ENCODE peak calls at places on chromosome 10, in four cellular contexts. M, Q, H and J are unnamed samples.

GRCh38 chr10:62352356-62352963 is 21.7 kb upstream of the ZNF365 start:
- DNase-seq in M (no peak), Q (peak), H (peak), J (peak)

GRCh38 chr10:124270940-124271339 is 147.8 kb downstream of the OAT start:
- DNase-seq in M (no peak), Q (no peak), H (no peak), J (no peak)

GRCh38 chr10:80509403-80510161 is 28.1 kb upstream of the SH2D4B start:
- DNase-seq in M (no peak), Q (peak), H (peak), J (no peak)

GRCh38 chr10:89419548-89419947 is 5.2 kb downstream of the IFIT5 start:
- DNase-seq in M (no peak), Q (no peak), H (peak), J (no peak)

GRCh38 chr10:113381906-113382562 is 170.8 kb upstream of the HABP2 start:
- DNase-seq in M (no peak), Q (peak), H (peak), J (peak)

GRCh38 chr10:80070068-80070467 is 8.4 kb upstream of the TMEM254 start:
- DNase-seq in M (no peak), Q (no peak), H (no peak), J (no peak)

GRCh38 chr10:74011016-74011415 is 13.1 kb downstream of the VCL start:
- DNase-seq in M (no peak), Q (no peak), H (no peak), J (no peak)

GRCh38 chr10:126082067-126082466 is 185.7 kb downstream of the FANK1 start:
- DNase-seq in M (no peak), Q (no peak), H (no peak), J (no peak)

GRCh38 chr10:88652621-88653020 is 11.6 kb upstream of the LIPF start:
- DNase-seq in M (no peak), Q (no peak), H (peak), J (no peak)

GRCh38 chr10:64996886-64997285 is 1475.7 kb downstream of the REEP3 start:
- DNase-seq in M (no peak), Q (no peak), H (no peak), J (no peak)

GRCh38 chr10:112832361-112832878 is 117.6 kb upstream of the TCF7L2 start:
- DNase-seq in M (no peak), Q (peak), H (peak), J (peak)